ENCODE peak calls at places on chromosome 20, in six cellular contexts. R, V, J, F, H and O are unnamed samples.

GRCh38 chr20:2246081-2246491 is 49.7 kb upstream of the TGM3 start:
- DNase-seq in J (no peak), H (no peak), F (peak; percentile 59), R (no peak), V (no peak), O (no peak)

GRCh38 chr20:43744121-43744520 is 17.3 kb upstream of the GTSF1L start:
- DNase-seq in F (peak; percentile 76), V (no peak), R (no peak), J (no peak), H (no peak), O (no peak)

GRCh38 chr20:15063077-15063476 is 725.7 kb upstream of the FLRT3 start:
- DNase-seq in R (no peak), J (no peak), F (no peak), V (no peak), H (no peak), O (no peak)

GRCh38 chr20:57560554-57561355 is at the start of gene PCK1:
- DNase-seq in R (peak; percentile 98), H (no peak), J (no peak), F (no peak), V (peak; percentile 96), O (no peak)

GRCh38 chr20:59222982-59223610 is 59.5 kb downstream of the ZNF831 start:
- DNase-seq in R (peak; percentile 20), J (no peak), F (peak; percentile 76), H (no peak), V (no peak), O (no peak)

GRCh38 chr20:5991623-5992441 is 41.4 kb downstream of the MCM8 start:
- DNase-seq in F (no peak), J (no peak), H (no peak), R (no peak), V (no peak), O (no peak)

GRCh38 chr20:41169791-41170351 is 32.5 kb downstream of the PLCG1 start:
- DNase-seq in H (no peak), F (no peak), J (peak; percentile 45), V (no peak), R (no peak), O (no peak)

GRCh38 chr20:48156521-48156920 is 371.2 kb upstream of the SULF2 start:
- DNase-seq in J (no peak), R (no peak), V (no peak), F (no peak), H (no peak), O (no peak)

GRCh38 chr20:17226410-17227198 is at the start of gene PCSK2:
- DNase-seq in F (peak; percentile 96), J (peak; percentile 82), V (peak; percentile 63), H (peak; percentile 78), R (peak; percentile 12), O (no peak)

DNA sequence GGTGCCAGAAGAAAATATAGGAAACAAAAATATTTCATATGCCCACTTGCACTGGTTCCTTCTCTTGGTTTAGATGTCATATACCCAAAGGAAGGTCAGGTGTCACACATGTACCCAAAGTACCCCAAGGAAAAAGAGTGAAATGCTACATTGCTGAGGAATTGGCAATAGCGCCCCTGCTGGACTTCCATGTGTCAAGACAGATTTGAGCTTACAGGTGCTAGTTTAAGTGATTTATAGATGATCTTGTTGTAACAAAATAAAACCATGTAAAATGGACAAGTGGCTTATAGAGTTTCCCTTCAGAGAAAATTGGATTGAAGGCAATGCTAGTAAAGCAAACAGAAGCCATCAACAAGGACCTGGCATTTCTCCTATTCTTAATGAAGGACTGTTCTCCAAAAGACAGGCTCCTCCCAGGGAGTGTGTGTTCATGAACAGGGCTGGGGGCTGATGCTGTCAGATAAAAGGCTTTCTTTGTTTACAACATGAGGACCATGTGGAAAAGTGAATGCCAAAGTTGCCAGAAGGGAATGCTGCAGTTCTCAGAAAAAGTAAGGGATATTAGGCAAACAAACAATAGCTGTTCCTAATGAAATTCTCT is 64.3 kb upstream of the PAK5 start:
- DNase-seq in V (no peak), H (no peak), J (no peak), F (peak; percentile 76), R (no peak), O (no peak)
- TF ChIP-seq CTCF in V (no peak), H (no peak), J (peak; percentile 36), F (peak; percentile 89), R (no peak), O (no peak)

GRCh38 chr20:35001596-35002362 is 46.1 kb downstream of the MYH7B start:
- DNase-seq in J (no peak), R (peak; percentile 59), H (peak; percentile 66), V (peak; percentile 59), F (peak; percentile 74), O (no peak)
- TF ChIP-seq CTCF in J (peak; percentile 7), R (no peak), H (no peak), V (no peak), F (peak; percentile 74), O (no peak)

GRCh38 chr20:61119263-61119662 is 132.8 kb upstream of the CDH4 start:
- DNase-seq in V (no peak), R (no peak), J (no peak), F (no peak), H (no peak), O (no peak)

GRCh38 chr20:61118429-61119224 is 133.4 kb upstream of the CDH4 start:
- DNase-seq in F (no peak), J (no peak), V (no peak), H (no peak), R (no peak), O (no peak)

GRCh38 chr20:61121661-61122060 is 130.4 kb upstream of the CDH4 start:
- DNase-seq in R (no peak), J (no peak), V (no peak), F (no peak), H (no peak), O (no peak)

GRCh38 chr20:61123286-61123685 is 128.8 kb upstream of the CDH4 start:
- DNase-seq in H (no peak), F (no peak), V (no peak), J (peak; percentile 54), R (no peak), O (no peak)

GRCh38 chr20:61120595-61121515 is 131.2 kb upstream of the CDH4 start:
- DNase-seq in H (no peak), R (peak; percentile 61), J (peak; percentile 63), V (no peak), F (peak; percentile 88), O (no peak)
- TF ChIP-seq CTCF in H (peak; percentile 12), R (no peak), J (peak; percentile 54), V (peak; percentile 27), F (peak; percentile 88), O (no peak)

GRCh38 chr20:61639200-61639599 is 387.1 kb downstream of the CDH4 start:
- DNase-seq in H (no peak), J (no peak), R (no peak), V (no peak), F (no peak), O (no peak)
- TF ChIP-seq CTCF in H (no peak), J (no peak), R (no peak), V (no peak), F (no peak), O (no peak)

GRCh38 chr20:47063808-47064207 is 169.2 kb downstream of the EYA2 start:
- DNase-seq in F (no peak), V (no peak), R (peak; percentile 10), J (no peak), H (peak; percentile 35), O (no peak)
- TF ChIP-seq CTCF in F (peak; percentile 57), V (no peak), R (no peak), J (no peak), H (no peak), O (no peak)

DNA sequence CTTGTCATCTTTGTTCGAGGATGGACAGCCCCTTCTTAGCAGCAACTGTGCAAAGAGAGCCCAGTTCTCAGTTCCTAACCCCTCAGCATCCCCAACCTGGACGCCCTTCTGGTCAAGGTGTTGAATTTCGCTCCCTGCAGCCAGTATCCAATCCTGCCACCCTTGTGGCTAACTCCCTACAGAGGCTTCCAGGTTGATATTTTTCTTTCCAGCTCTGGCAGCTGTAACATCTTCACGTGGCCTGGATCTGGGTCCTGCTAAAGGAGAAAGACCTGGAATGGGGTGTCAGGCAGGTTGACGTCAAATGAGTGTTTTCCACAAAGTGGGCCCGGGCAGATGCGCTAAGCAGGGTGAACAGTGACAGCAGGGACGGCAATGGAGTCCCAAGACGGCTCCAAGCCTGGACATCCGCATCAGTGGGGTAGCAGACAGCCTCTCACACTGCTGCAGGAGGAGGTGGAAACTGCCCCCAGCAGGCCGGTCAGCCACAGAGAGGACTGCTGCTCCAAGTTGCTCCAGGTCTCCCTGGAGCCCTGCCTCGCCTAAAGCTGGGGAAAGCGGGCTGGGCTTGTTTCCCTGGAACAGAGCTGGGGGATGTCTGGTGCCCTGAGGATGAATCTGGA is 1.0 kb upstream of the YTHDF1 start:
- DNase-seq in H (no peak), J (no peak), V (peak; percentile 77), F (peak; percentile 65), R (no peak), O (no peak)
- TF ChIP-seq CTCF in H (no peak), J (no peak), V (no peak), F (peak; percentile 29), R (no peak), O (no peak)

DNA sequence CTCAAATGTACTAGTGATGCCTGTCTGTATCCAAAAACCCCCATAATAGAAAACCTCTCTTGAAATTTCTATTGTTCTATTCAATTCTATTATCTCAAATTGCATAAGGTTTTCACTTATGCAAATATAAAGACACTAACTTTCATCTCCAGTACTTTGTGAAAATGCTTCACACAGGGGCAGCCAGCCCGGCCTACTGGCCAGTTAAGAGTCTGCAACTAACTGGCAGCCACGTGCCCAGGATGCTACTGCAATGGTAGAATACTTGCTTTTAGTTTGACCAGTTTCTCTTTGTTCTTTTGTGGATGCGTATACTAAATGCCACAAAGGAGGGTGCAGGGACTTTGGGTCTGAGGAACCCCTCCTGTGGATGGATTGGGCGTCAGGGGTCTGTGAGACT is 557.9 kb upstream of the JAG1 start:
- DNase-seq in J (no peak), H (no peak), R (no peak), V (no peak), F (no peak), O (no peak)
- TF ChIP-seq CTCF in J (no peak), H (no peak), R (no peak), V (no peak), F (peak; percentile 56), O (no peak)